ENCODE peak calls at places on chromosomes 16 and 17, in four cellular contexts. Y is T-helper 2 cell, I is iris pigment epithelial cell, Z is heart left ventricle. X is an unnamed sample.
A peak's percentile ranks its signal among the peaks of the same experiment; 100 is the strongest.

GRCh38 chr16:12187939-12188673 is 211.6 kb downstream of the SNX29 start:
- DNase-seq in Y (no peak), I (no peak), Z (no peak), X (no peak)

GRCh38 chr16:87765473-87765775 is 362 bp downstream of the KLHDC4 start:
- DNase-seq in Y (no peak), I (peak; percentile 18), Z (no peak), X (no peak)

GRCh38 chr17:61349350-61349749 is 50.3 kb upstream of the TBX2 start:
- DNase-seq in Y (no peak), I (peak; percentile 15), Z (no peak), X (no peak)

GRCh38 chr16:85759631-85760419 is 8.9 kb upstream of the C16orf74 start:
- DNase-seq in Y (no peak), I (no peak), Z (no peak), X (no peak)

GRCh38 chr17:63752707-63753106 is 11.1 kb upstream of the STRADA start:
- DNase-seq in Y (no peak), I (no peak), Z (no peak), X (no peak)

GRCh38 chr16:57807252-57807967 is 5.1 kb upstream of the KIFC3 start:
- DNase-seq in Y (no peak), I (no peak), Z (no peak), X (no peak)

GRCh38 chr16:14198603-14199002 is 127.5 kb downstream of the MRTFB start:
- DNase-seq in Y (no peak), I (no peak), Z (no peak), X (no peak)

GRCh38 chr17:57747221-57748017 is 2.3 kb upstream of the CCDC182 start:
- DNase-seq in Y (peak; percentile 17), I (peak; percentile 76), Z (no peak), X (no peak)

GRCh38 chr17:4642286-4642685 is 808 bp upstream of the ALOX15 start:
- DNase-seq in Y (no peak), I (no peak), Z (no peak), X (no peak)

GRCh38 chr17:80890551-80890930 is 101.1 kb upstream of the CHMP6 start:
- DNase-seq in Y (no peak), I (no peak), Z (no peak), X (no peak)

GRCh38 chr16:4053663-4054479 is 62.4 kb downstream of the ADCY9 start:
- DNase-seq in Y (no peak), I (peak; percentile 79), Z (no peak), X (no peak)

GRCh38 chr16:81784042-81784785 is 5.1 kb downstream of the PLCG2 start:
- DNase-seq in Y (no peak), I (no peak), Z (no peak), X (no peak)

GRCh38 chr17:1830288-1830687 is 483 bp downstream of the RPA1 start:
- DNase-seq in Y (peak; percentile 27), I (peak; percentile 10), Z (no peak), X (no peak)

GRCh38 chr16:27721548-27722265 is 171.8 kb downstream of the KATNIP start:
- DNase-seq in Y (no peak), I (peak; percentile 46), Z (peak; percentile 85), X (no peak)

GRCh38 chr17:32593003-32593402 is 106.2 kb downstream of the CDK5R1 start:
- DNase-seq in Y (no peak), I (no peak), Z (no peak), X (no peak)

GRCh38 chr16:66250686-66251405 is 115.6 kb upstream of the CDH5 start:
- DNase-seq in Y (no peak), I (peak; percentile 67), Z (peak; percentile 83), X (peak; percentile 76)

GRCh38 chr17:59804910-59805381 is 87.8 kb downstream of the TUBD1 start:
- DNase-seq in Y (no peak), I (no peak), Z (no peak), X (no peak)

GRCh38 chr16:19524866-19525723 is 1.4 kb downstream of the CCP110 start:
- DNase-seq in Y (no peak), I (peak; percentile 14), Z (no peak), X (no peak)

GRCh38 chr17:57570740-57571344 is 174.3 kb downstream of the CCDC182 start:
- DNase-seq in Y (no peak), I (no peak), Z (no peak), X (peak; percentile 30)

GRCh38 chr17:28240688-28241340 is 78.2 kb upstream of the TMEM97 start:
- DNase-seq in Y (no peak), I (no peak), Z (no peak), X (no peak)

GRCh38 chr17:4623249-4623648 is 18.2 kb downstream of the ALOX15 start:
- DNase-seq in Y (no peak), I (peak; percentile 77), Z (no peak), X (no peak)

GRCh38 chr17:67970783-67971182 is 25.5 kb downstream of the C17orf58 start:
- DNase-seq in Y (no peak), I (no peak), Z (no peak), X (no peak)

GRCh38 chr16:50692999-50693781 is at the start of gene NOD2:
- DNase-seq in Y (no peak), I (no peak), Z (peak; percentile 40), X (no peak)

GRCh38 chr16:11423315-11424117 is 78.3 kb downstream of the RMI2 start:
- DNase-seq in Y (no peak), I (no peak), Z (no peak), X (no peak)

GRCh38 chr17:44779211-44780025 is 20.6 kb downstream of the ADAM11 start:
- DNase-seq in Y (peak; percentile 61), I (peak; percentile 68), Z (peak; percentile 84), X (peak; percentile 72)

X was measured in anterior cingulate cortex.